ENCODE peak calls at places on chromosomes 7 and 10, in six cellular contexts. P is adrenal gland, H is hepatocyte, M is dorsolateral prefrontal cortex, E is IMR-90, A is RWPE2. S is an unnamed sample.

GRCh38 chr10:104262055-104262454 is 6.9 kb upstream of the GSTO2 start:
- DNase-seq in A (no peak), P (no peak), H (no peak), E (no peak), M (no peak), S (no peak)

GRCh38 chr7:17456541-17456940 is 158.1 kb downstream of the AHR start:
- DNase-seq in P (no peak), M (no peak), H (no peak), E (peak), A (no peak), S (no peak)

GRCh38 chr7:96414931-96415292 is 93.0 kb upstream of the SLC25A13 start:
- DNase-seq in E (peak), P (peak), A (no peak), H (peak), M (no peak), S (peak)

GRCh38 chr7:135232720-135233119 is 918 bp upstream of the STRA8 start:
- DNase-seq in P (no peak), M (no peak), E (no peak), A (no peak), H (no peak), S (peak)

GRCh38 chr7:5625938-5626337 is 155.5 kb downstream of the RNF216 start:
- DNase-seq in M (no peak), E (peak), P (no peak), H (peak), A (no peak), S (no peak)

GRCh38 chr7:6228363-6228762 is 44.1 kb downstream of the CYTH3 start:
- DNase-seq in A (no peak), M (no peak), E (peak), P (no peak), H (no peak), S (no peak)

GRCh38 chr10:14653271-14654161 is 121.2 kb downstream of the FAM107B start:
- DNase-seq in E (peak), H (peak), A (peak), P (peak), M (no peak), S (no peak)

GRCh38 chr10:33115720-33116119 is 157.7 kb upstream of the ITGB1 start:
- DNase-seq in M (no peak), E (peak), H (no peak), P (no peak), A (no peak), S (no peak)

GRCh38 chr7:4169505-4169904 is 512.6 kb upstream of the FOXK1 start:
- DNase-seq in P (no peak), E (no peak), H (peak), A (no peak), M (no peak), S (no peak)

GRCh38 chr7:43113622-43114450 is 1.4 kb downstream of the HECW1 start:
- DNase-seq in M (peak), A (no peak), H (no peak), E (no peak), P (no peak), S (no peak)

DNA sequence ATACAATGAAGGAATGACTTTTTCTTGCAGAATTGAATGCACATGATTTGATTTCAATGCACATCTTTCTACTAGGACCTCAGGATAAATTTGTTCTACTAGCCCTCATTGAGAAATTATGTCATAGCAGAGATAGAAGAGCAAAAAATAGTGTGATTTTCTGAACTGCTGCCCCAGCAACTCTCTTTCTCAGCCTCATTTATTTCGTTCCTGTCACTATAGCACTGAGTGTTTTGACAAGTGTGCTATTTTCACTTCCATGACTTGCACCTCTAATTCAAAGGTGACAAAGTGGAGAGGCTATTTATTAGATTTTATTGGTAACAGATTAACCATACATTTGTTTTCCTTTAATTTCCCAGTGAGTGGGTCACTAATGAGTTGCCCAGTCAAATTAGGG is 119.4 kb upstream of the CTTNBP2 start:
- DNase-seq in H (no peak), A (no peak), M (no peak), P (no peak), E (no peak), S (no peak)
- H3K27ac ChIP-seq in H (no peak), A (no peak), M (no peak), P (no peak), E (no peak), S (no peak)

GRCh38 chr10:71740069-71740468 is 20.5 kb upstream of the C10orf105 start:
- DNase-seq in H (peak), E (peak), A (no peak), M (no peak), P (peak), S (no peak)
- TF ChIP-seq CTCF in H (no peak), E (no peak), A (no peak), M (no peak), P (peak), S (no peak)

GRCh38 chr7:116683786-116684185 is 11.8 kb downstream of the MET start:
- DNase-seq in E (no peak), M (no peak), P (no peak), A (no peak), H (no peak), S (no peak)
- H3K27ac ChIP-seq in E (no peak), M (no peak), P (no peak), A (no peak), H (no peak), S (no peak)

GRCh38 chr10:31319602-31320178 is 674 bp downstream of the ZEB1 start:
- DNase-seq in P (peak), H (peak), M (no peak), E (no peak), A (no peak), S (peak)

GRCh38 chr10:31318854-31319601 is at the start of gene ZEB1:
- DNase-seq in H (peak), P (peak), A (peak), M (peak), E (peak), S (peak)

GRCh38 chr10:31320598-31321211 is 1.7 kb downstream of the ZEB1 start:
- DNase-seq in E (peak), M (no peak), H (peak), P (peak), A (no peak), S (peak)

GRCh38 chr10:31321396-31321941 is 2.5 kb downstream of the ZEB1 start:
- DNase-seq in E (peak), H (no peak), M (no peak), A (no peak), P (no peak), S (no peak)

GRCh38 chr10:31320179-31320597 is 1.2 kb downstream of the ZEB1 start:
- DNase-seq in M (no peak), P (peak), E (no peak), H (peak), A (no peak), S (peak)
- TF ChIP-seq CTCF in M (no peak), P (no peak), E (no peak), H (no peak), A (no peak), S (no peak)

GRCh38 chr7:92624298-92624996 is 34.3 kb upstream of the FAM133B start:
- DNase-seq in M (no peak), A (no peak), H (no peak), P (no peak), E (no peak), S (no peak)

GRCh38 chr7:92627956-92628355 is 37.8 kb upstream of the FAM133B start:
- DNase-seq in E (no peak), P (no peak), H (no peak), A (no peak), M (no peak), S (no peak)

GRCh38 chr7:92623544-92623943 is 33.4 kb upstream of the FAM133B start:
- DNase-seq in M (no peak), A (no peak), H (no peak), E (no peak), P (no peak), S (no peak)

GRCh38 chr7:92626281-92626846 is 36.2 kb upstream of the FAM133B start:
- DNase-seq in P (no peak), E (no peak), A (no peak), M (no peak), H (no peak), S (no peak)

GRCh38 chr7:92625617-92626016 is 35.4 kb upstream of the FAM133B start:
- DNase-seq in H (no peak), E (peak), A (no peak), P (no peak), M (no peak), S (no peak)
- H3K27ac ChIP-seq in H (no peak), E (no peak), A (peak), P (no peak), M (no peak), S (no peak)

DNA sequence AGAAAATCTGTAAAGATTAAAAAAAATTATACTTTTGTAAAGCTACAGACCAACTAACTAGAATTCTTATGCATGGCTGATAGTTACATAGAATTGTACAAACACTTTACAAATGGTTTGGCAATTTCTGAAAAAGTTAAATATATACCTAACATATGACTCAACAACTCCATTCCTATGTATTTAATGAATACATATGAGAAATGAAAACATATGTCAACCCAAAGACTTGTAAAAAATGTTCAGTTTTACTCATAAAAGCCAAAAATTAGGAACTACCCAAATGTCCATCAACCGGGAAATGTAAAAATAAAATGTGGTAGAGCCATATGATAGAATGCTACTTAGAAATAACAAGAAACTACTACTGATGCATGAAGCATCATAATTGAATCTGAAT is 152.6 kb upstream of the NRG3 start:
- DNase-seq in A (no peak), E (no peak), H (no peak), M (no peak), P (no peak), S (no peak)
- TF ChIP-seq CTCF in A (no peak), E (no peak), H (no peak), M (no peak), P (no peak), S (no peak)